ENCODE peak calls at places on chromosomes 16 and 17, in seven cellular contexts. Q, D, V, N, K, B and I are unnamed samples. For H3K4me1, the result is how much of the 10 kb centered on the place peaks cover.

GRCh38 chr16:57380671-57381462 is 8.6 kb downstream of the CX3CL1 start:
- DNase-seq in D (peak), K (no peak), V (no peak), N (no peak), Q (no peak), B (no peak), I (no peak)

GRCh38 chr17:77723909-77724875 is 234.3 kb upstream of the TNRC6C start:
- DNase-seq in B (peak), K (no peak), Q (no peak), D (no peak), N (no peak), V (no peak), I (no peak)

GRCh38 chr16:19745286-19746018 is 27.4 kb downstream of the IQCK start:
- DNase-seq in B (no peak), N (no peak), V (no peak), D (peak), K (no peak), Q (no peak), I (no peak)

GRCh38 chr17:64326420-64327054 is 63.5 kb upstream of the TEX2 start:
- DNase-seq in V (peak), D (no peak), K (no peak), N (no peak), B (no peak), Q (no peak), I (no peak)

GRCh38 chr17:18360518-18360917 is 2.8 kb downstream of the SHMT1 start:
- DNase-seq in V (no peak), B (no peak), K (no peak), D (no peak), N (no peak), Q (no peak), I (no peak)

GRCh38 chr17:73064084-73064938 is 28.2 kb downstream of the SLC39A11 start:
- DNase-seq in D (no peak), K (no peak), N (no peak), V (peak), Q (no peak), B (no peak), I (no peak)

GRCh38 chr17:42017866-42018200 is 594 bp upstream of the DNAJC7 start:
- DNase-seq in V (no peak), D (no peak), N (no peak), Q (peak), B (peak), K (no peak), I (no peak)

GRCh38 chr16:85651822-85652430 is 36.8 kb downstream of the GINS2 start:
- DNase-seq in Q (no peak), K (no peak), V (peak), N (no peak), B (no peak), D (no peak), I (peak)

GRCh38 chr17:56779898-56780777 is 53.6 kb downstream of the C17orf67 start:
- DNase-seq in D (peak), V (peak), B (peak), N (peak), Q (peak), K (peak), I (peak)

GRCh38 chr17:67377727-67378443 is 804 bp downstream of the PITPNC1 start:
- DNase-seq in V (peak), K (peak), D (peak), Q (peak), N (no peak), B (peak), I (peak)

GRCh38 chr16:9090101-9090959 is 1.1 kb upstream of the HAPSTR1 start:
- DNase-seq in V (peak), K (peak), D (no peak), N (no peak), Q (peak), B (peak), I (no peak)

GRCh38 chr17:74994440-74994839 is 7.0 kb downstream of the CDR2L start:
- DNase-seq in K (no peak), V (peak), B (no peak), Q (no peak), N (no peak), D (peak), I (peak)

GRCh38 chr17:80146121-80147034 is 550 bp downstream of the EIF4A3 start:
- DNase-seq in K (peak), B (no peak), Q (peak), D (peak), V (peak), N (no peak), I (no peak)

GRCh38 chr17:29835438-29836351 is 94.3 kb downstream of the SSH2 start:
- DNase-seq in K (no peak), V (no peak), B (no peak), Q (peak), D (peak), N (no peak), I (peak)

GRCh38 chr16:716250-716607 is 1.3 kb downstream of the METRN start:
- DNase-seq in N (no peak), B (peak), D (no peak), K (peak), Q (peak), V (peak), I (no peak)

GRCh38 chr17:58986005-58986404 is 120.7 kb downstream of the TRIM37 start:
- DNase-seq in B (no peak), V (no peak), N (no peak), Q (no peak), D (peak), K (no peak), I (no peak)

GRCh38 chr17:72671034-72671433 is 421.5 kb downstream of the SLC39A11 start:
- DNase-seq in B (no peak), N (no peak), K (no peak), Q (no peak), D (no peak), V (no peak), I (no peak)

GRCh38 chr17:43216369-43216761 is 4.7 kb downstream of the TMEM106A start:
- DNase-seq in N (no peak), V (no peak), D (no peak), K (no peak), Q (no peak), B (no peak), I (no peak)

GRCh38 chr16:2154533-2155090 is 970 bp upstream of the TRAF7 start:
- DNase-seq in B (no peak), V (no peak), N (no peak), D (no peak), K (no peak), Q (no peak), I (no peak)

GRCh38 chr17:50187403-50187735 is 14.1 kb downstream of the COL1A1 start:
- DNase-seq in B (no peak), N (no peak), K (no peak), D (peak), V (no peak), Q (no peak), I (no peak)

GRCh38 chr16:14454391-14454790 is 175.7 kb downstream of the PARN start:
- DNase-seq in N (no peak), V (no peak), B (no peak), Q (no peak), D (peak), K (no peak), I (no peak)

GRCh38 chr17:78375401-78376079 is 2.9 kb upstream of the PGS1 start:
- DNase-seq in V (peak), B (no peak), D (peak), N (no peak), Q (no peak), K (no peak), I (peak)

GRCh38 chr16:48542020-48542473 is 67.9 kb downstream of the N4BP1 start:
- DNase-seq in N (no peak), V (peak), K (no peak), D (peak), Q (peak), B (no peak), I (peak)

GRCh38 chr17:3529817-3530741 is 27.5 kb downstream of the TRPV3 start:
- DNase-seq in D (no peak), Q (peak), N (no peak), K (peak), B (peak), V (no peak), I (peak)

GRCh38 chr17:15918661-15919259 is 26.2 kb upstream of the ADORA2B start:
- DNase-seq in V (no peak), Q (no peak), N (no peak), D (no peak), B (no peak), K (no peak), I (no peak)

GRCh38 chr17:50386451-50386994 is 10.8 kb downstream of the LRRC59 start:
- DNase-seq in N (no peak), Q (no peak), V (no peak), B (no peak), D (no peak), K (no peak), I (no peak)

GRCh38 chr17:81329279-81329926 is 34.3 kb upstream of the SLC38A10 start:
- DNase-seq in K (no peak), N (no peak), Q (peak), B (peak), D (peak), V (peak), I (peak)

GRCh38 chr16:57000271-57001025 is 11.1 kb downstream of the NLRC5 start:
- DNase-seq in B (no peak), Q (no peak), K (no peak), V (peak), D (peak), N (no peak), I (no peak)

GRCh38 chr17:67125417-67125816 is 81.1 kb downstream of the CACNG1 start:
- DNase-seq in K (no peak), D (no peak), B (no peak), V (peak), N (no peak), Q (peak), I (peak)

GRCh38 chr17:386145-386876 is 33.7 kb upstream of the RPH3AL start:
- DNase-seq in K (peak), Q (peak), D (no peak), B (peak), N (no peak), V (peak), I (peak)

GRCh38 chr17:393806-394717 is 41.5 kb upstream of the RPH3AL start:
- DNase-seq in Q (no peak), N (no peak), D (no peak), B (no peak), V (no peak), K (no peak), I (no peak)

GRCh38 chr17:388087-388486 is 35.5 kb upstream of the RPH3AL start:
- DNase-seq in D (no peak), V (no peak), B (no peak), K (no peak), Q (no peak), N (no peak), I (no peak)

GRCh38 chr17:391850-392249 is 39.2 kb upstream of the RPH3AL start:
- DNase-seq in K (no peak), Q (no peak), B (no peak), D (no peak), V (no peak), N (no peak), I (no peak)

DNA sequence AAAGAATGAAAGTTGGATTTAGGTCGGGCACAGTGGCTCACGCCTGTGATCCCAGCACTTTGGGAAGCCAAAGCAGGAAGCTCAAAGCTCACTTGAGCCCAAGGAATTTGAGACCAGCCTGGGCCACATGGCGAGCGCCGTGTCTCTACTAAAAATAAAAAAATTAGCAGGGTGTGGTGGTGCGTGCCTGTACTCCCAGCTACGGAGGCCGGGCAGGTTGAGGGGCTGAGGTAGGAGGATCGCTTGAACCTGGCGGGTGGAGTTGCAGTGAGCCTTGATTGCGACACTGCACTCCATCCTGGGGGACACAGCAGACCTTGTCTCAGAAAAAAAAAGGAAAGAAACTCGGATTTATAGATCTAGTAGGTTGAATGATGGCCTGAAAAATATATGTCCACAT is 37.4 kb upstream of the RPH3AL start:
- DNase-seq in N (no peak), D (no peak), V (no peak), B (no peak), K (no peak), Q (no peak), I (no peak)
- H2BK5ac ChIP-seq in N (no peak), D (no peak), V (no peak), B (no peak), K (no peak), Q (no peak), I (no peak)

GRCh38 chr16:72987480-72987901 is 60.4 kb downstream of the ZFHX3 start:
- DNase-seq in N (no peak), D (no peak), Q (no peak), V (no peak), K (no peak), B (no peak), I (peak)
- H3K4me1 ChIP-seq in N (under half), D (under half), Q (under half), V (under half), K (under half), B (under half), I (half or more)

GRCh38 chr17:8019161-8019560 is 16.7 kb downstream of the GUCY2D start:
- DNase-seq in Q (peak), N (no peak), B (no peak), D (no peak), V (no peak), K (no peak), I (no peak)
- H2BK5ac ChIP-seq in Q (no peak), N (no peak), B (no peak), D (no peak), V (no peak), K (no peak), I (no peak)

GRCh38 chr17:376936-377863 is 24.6 kb upstream of the RPH3AL start:
- DNase-seq in K (no peak), N (no peak), Q (peak), V (peak), B (no peak), D (peak), I (no peak)

GRCh38 chr17:381941-382643 is 29.5 kb upstream of the RPH3AL start:
- DNase-seq in K (no peak), D (no peak), V (no peak), N (no peak), Q (no peak), B (no peak), I (no peak)

GRCh38 chr17:378068-378467 is 25.5 kb upstream of the RPH3AL start:
- DNase-seq in B (no peak), N (no peak), D (no peak), K (no peak), Q (peak), V (no peak), I (no peak)

GRCh38 chr17:382644-383533 is 30.3 kb upstream of the RPH3AL start:
- DNase-seq in B (peak), N (no peak), D (peak), Q (peak), K (peak), V (peak), I (peak)

DNA sequence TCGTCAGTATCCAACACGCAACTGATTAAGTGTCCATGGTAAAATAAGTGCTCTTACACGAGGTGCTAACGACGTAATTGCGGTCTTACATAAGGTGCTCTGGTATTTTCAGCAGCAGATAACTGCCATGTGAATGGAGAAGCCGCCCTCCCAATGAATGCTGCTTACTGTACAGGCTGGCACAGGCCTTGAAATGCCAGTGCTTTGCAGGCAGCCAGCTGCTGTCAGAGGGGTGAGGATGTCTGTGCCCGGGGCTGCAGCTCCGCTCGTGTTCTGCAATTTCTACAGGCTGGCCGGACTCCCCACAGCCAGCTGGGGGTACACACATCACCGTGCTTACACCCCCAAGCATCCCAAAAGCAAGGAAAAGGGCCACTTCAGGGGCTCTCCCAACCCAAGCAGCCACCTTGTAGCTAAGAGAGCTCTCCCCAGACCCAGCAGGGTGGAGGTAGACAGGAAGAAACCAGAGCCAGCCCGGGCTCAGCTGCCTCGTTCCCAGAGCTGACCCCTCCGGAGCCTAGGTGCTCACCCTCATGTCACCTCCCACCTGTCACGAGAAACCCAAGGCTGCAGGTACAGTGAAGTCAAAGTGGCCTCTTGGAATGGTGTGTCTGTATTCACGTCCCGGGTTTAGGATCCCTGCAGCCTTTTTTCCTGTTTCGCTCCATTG is 27.1 kb upstream of the RPH3AL start:
- DNase-seq in D (no peak), B (no peak), Q (no peak), V (no peak), K (no peak), N (no peak), I (no peak)
- H3K4me1 ChIP-seq in D (under half), B (under half), Q (under half), V (under half), K (under half), N (under half), I (under half)

GRCh38 chr17:6413073-6413472 is 21.8 kb downstream of the AIPL1 start:
- DNase-seq in B (no peak), K (no peak), Q (peak), V (peak), D (peak), N (no peak), I (peak)
- H2BK5ac ChIP-seq in B (no peak), K (no peak), Q (no peak), V (no peak), D (no peak), N (no peak), I (no peak)